ENCODE peak calls at places on chromosomes 3 and 15, in four cellular contexts. Q is bronchial epithelial cell, O is dorsolateral prefrontal cortex, V is fibroblast of the aortic adventitia. Z is an unnamed sample.

GRCh38 chr15:29910068-29910467 is 87.8 kb upstream of the TJP1 start:
- DNase-seq in Q (no peak), V (peak), O (no peak), Z (peak)

GRCh38 chr15:98978153-98978552 is 29.4 kb downstream of the PGPEP1L start:
- DNase-seq in O (no peak), Q (peak), V (no peak), Z (no peak)

GRCh38 chr15:60886680-60887079 is 342.4 kb downstream of the RORA start:
- DNase-seq in V (no peak), Q (no peak), O (no peak), Z (no peak)

GRCh38 chr3:159114582-159114981 is 312.7 kb downstream of the MFSD1 start:
- DNase-seq in V (no peak), Q (no peak), O (no peak), Z (no peak)

GRCh38 chr3:60919296-60919695 is 332.0 kb downstream of the FHIT start:
- DNase-seq in O (no peak), V (no peak), Q (peak), Z (no peak)

GRCh38 chr15:101026686-101027272 is 107.6 kb downstream of the LRRK1 start:
- DNase-seq in V (no peak), O (no peak), Q (no peak), Z (no peak)

GRCh38 chr3:52120576-52121458 is 33.4 kb downstream of the POC1A start:
- DNase-seq in Q (peak), V (peak), O (no peak), Z (no peak)

GRCh38 chr3:186772886-186773417 is 10.4 kb upstream of the EIF4A2 start:
- DNase-seq in V (no peak), O (peak), Q (no peak), Z (no peak)

GRCh38 chr3:60304103-60304502 is 947.1 kb downstream of the FHIT start:
- DNase-seq in Q (no peak), V (peak), O (no peak), Z (peak)

GRCh38 chr15:35311607-35312006 is 226.5 kb upstream of the NANOGP8 start:
- DNase-seq in O (no peak), Q (no peak), V (no peak), Z (no peak)

GRCh38 chr3:39381432-39381831 is 1.7 kb upstream of the SLC25A38 start:
- DNase-seq in Q (no peak), V (no peak), O (no peak), Z (no peak)

GRCh38 chr3:152581941-152582340 is 253.0 kb upstream of the P2RY1 start:
- DNase-seq in Q (no peak), O (no peak), V (no peak), Z (no peak)

GRCh38 chr15:76057332-76058000 is 2.3 kb upstream of the TMEM266 start:
- DNase-seq in Q (peak), O (no peak), V (peak), Z (peak)

GRCh38 chr3:24161841-24162240 is 216.8 kb downstream of the NR1D2 start:
- DNase-seq in Q (no peak), V (peak), O (no peak), Z (peak)

GRCh38 chr15:99911824-99912223 is 178.6 kb upstream of the LYSMD4 start:
- DNase-seq in O (no peak), Q (no peak), V (no peak), Z (peak)

GRCh38 chr3:73070675-73071575 is 9.5 kb downstream of the EBLN2 start:
- DNase-seq in V (peak), Q (no peak), O (no peak), Z (peak)

GRCh38 chr3:183941216-183941615 is 56.5 kb upstream of the PARL start:
- DNase-seq in V (no peak), Q (no peak), O (no peak), Z (no peak)

GRCh38 chr3:114627760-114628159 is 333.9 kb downstream of the TIGIT start:
- DNase-seq in Q (no peak), O (no peak), V (peak), Z (peak)

GRCh38 chr15:96053039-96054021 is 277.2 kb upstream of the NR2F2 start:
- DNase-seq in V (no peak), O (no peak), Q (peak), Z (peak)

GRCh38 chr15:85579957-85580694 is 199.7 kb downstream of the AKAP13 start:
- DNase-seq in Q (no peak), O (no peak), V (peak), Z (peak)

GRCh38 chr15:85579011-85579701 is 198.8 kb downstream of the AKAP13 start:
- DNase-seq in Q (no peak), V (no peak), O (no peak), Z (no peak)

GRCh38 chr15:85581495-85581894 is 201.1 kb downstream of the AKAP13 start:
- DNase-seq in O (no peak), Q (no peak), V (no peak), Z (no peak)

GRCh38 chr15:85582076-85582718 is 201.8 kb downstream of the AKAP13 start:
- DNase-seq in V (peak), O (no peak), Q (peak), Z (peak)

GRCh38 chr15:85580914-85581313 is 200.5 kb downstream of the AKAP13 start:
- DNase-seq in O (no peak), Q (no peak), V (no peak), Z (peak)
- TF ChIP-seq CTCF in O (no peak), Q (no peak), V (no peak), Z (no peak)

GRCh38 chr3:129196601-129197000 is 12.9 kb upstream of the CNBP start:
- DNase-seq in Q (no peak), O (no peak), V (no peak), Z (no peak)

GRCh38 chr3:129197341-129197740 is 13.6 kb upstream of the CNBP start:
- DNase-seq in Q (no peak), V (no peak), O (no peak), Z (peak)

GRCh38 chr3:129199366-129199765 is 15.7 kb upstream of the CNBP start:
- DNase-seq in V (no peak), O (no peak), Q (no peak), Z (no peak)

GRCh38 chr3:129195731-129196256 is 12.1 kb upstream of the CNBP start:
- DNase-seq in Q (peak), V (peak), O (peak), Z (peak)
- H3K4me3 ChIP-seq in Q (no peak), V (peak), O (no peak), Z (peak)

GRCh38 chr3:139893264-139893962 is 41.6 kb upstream of the CLSTN2 start:
- DNase-seq in Q (no peak), V (peak), O (no peak), Z (peak)
- TF ChIP-seq CTCF in Q (no peak), V (no peak), O (no peak), Z (no peak)

GRCh38 chr3:48473617-48473952 is 27.0 kb downstream of the ATRIP start:
- DNase-seq in V (no peak), Q (no peak), O (no peak), Z (no peak)
- H3K4me3 ChIP-seq in V (no peak), Q (no peak), O (no peak), Z (no peak)

GRCh38 chr3:46716461-46717441 is 918 bp downstream of the PRSS50 start:
- DNase-seq in V (no peak), Q (no peak), O (no peak), Z (no peak)

GRCh38 chr3:46719044-46719565 is 1.4 kb upstream of the PRSS50 start:
- DNase-seq in V (no peak), Q (no peak), O (no peak), Z (no peak)

GRCh38 chr3:46715507-46716175 is 2.0 kb downstream of the PRSS50 start:
- DNase-seq in O (no peak), V (no peak), Q (no peak), Z (no peak)

GRCh38 chr3:46719735-46720271 is 2.1 kb upstream of the PRSS50 start:
- DNase-seq in V (no peak), Q (no peak), O (no peak), Z (no peak)

DNA sequence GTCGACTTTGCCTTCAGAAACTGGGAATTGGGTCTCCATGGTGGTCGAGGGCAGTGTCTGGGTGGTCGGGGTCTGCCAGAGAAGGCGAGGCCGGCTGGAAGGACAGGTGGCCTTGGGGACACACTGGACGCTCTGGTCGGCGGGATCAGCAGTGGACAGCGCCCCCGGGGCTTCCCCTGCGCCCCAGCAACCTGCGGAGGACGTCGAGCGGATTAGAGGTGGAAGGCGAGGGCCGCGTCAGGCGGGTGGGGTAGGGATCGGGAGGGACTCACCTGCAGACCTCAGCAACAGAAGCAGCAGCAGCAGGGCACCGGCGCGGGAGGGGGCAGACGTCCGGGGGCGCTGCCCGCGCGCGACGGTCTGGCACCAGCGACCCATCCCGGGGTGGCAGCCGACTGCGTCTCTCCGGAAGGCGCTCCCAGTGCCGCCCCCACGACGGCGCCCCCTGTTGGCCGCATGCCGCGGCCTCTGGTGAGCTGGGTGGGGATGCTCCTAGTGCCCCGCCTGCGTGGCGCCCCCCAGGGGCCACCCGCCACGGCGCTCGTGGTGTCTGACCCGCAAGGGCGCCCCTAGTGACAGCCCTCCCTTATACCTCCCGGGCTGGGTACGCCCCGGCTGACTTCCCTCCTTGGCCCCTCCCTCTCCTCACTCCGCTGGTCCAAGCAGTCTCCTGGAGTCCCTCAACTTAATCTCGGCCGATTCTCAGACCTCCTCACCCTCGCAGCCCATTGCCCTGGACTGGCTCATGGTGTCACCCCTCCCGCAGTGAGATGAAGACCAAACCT is at the start of gene PRSS50:
- DNase-seq in Q (no peak), O (no peak), V (no peak), Z (no peak)
- TF ChIP-seq CTCF in Q (peak), O (no peak), V (no peak), Z (peak)